ENCODE peak calls at places on chromosomes 6 and 20, in eight cellular contexts. U is progenitor cell of endocrine pancreas; N is OCI-LY7; Q is T-helper 2 cell; W is stimulated activated CD4-positive, alpha-beta T cell treated with anti-CD3 and anti-CD28 coated beads, Interleukin-15, amount 100 ng/mL, for 24 hours; B is stimulated activated naive B cell treated with anti-CD40 and anti-IgM and Interleukin-4, amounts not matched to agents 10 μg/mL and 1 μg/mL and 100 μg/mL, for 72 hours; D is H1; A is left ventricle myocardium superior. Z is an unnamed sample.

GRCh38 chr6:111685506-111685905 is 79.8 kb upstream of the TRAF3IP2 start:
- DNase-seq in W (no peak), N (no peak), B (no peak), Q (no peak), U (no peak), A (no peak), D (no peak), Z (no peak)

GRCh38 chr6:44431118-44431725 is 43.7 kb downstream of the CDC5L start:
- DNase-seq in W (peak), Q (peak), U (no peak), B (no peak), D (no peak), N (peak), A (no peak), Z (peak)

GRCh38 chr6:50091641-50092040 is 41.9 kb upstream of the DEFB112 start:
- DNase-seq in Q (no peak), B (no peak), N (no peak), W (no peak), A (no peak), D (no peak), U (no peak), Z (peak)

GRCh38 chr20:59063358-59064213 is 21.0 kb upstream of the PRELID3B start:
- DNase-seq in W (no peak), A (peak), D (no peak), U (no peak), N (no peak), Q (no peak), B (no peak), Z (peak)

GRCh38 chr6:31510007-31510406 is 12.1 kb downstream of the MICB start:
- DNase-seq in B (no peak), Q (no peak), D (no peak), N (no peak), A (no peak), U (no peak), W (no peak), Z (no peak)

GRCh38 chr6:51584163-51584562 is 503.2 kb downstream of the PKHD1 start:
- DNase-seq in N (no peak), D (no peak), W (no peak), A (no peak), U (no peak), B (no peak), Q (no peak), Z (no peak)

GRCh38 chr6:146545608-146546007 is 2.0 kb downstream of the RAB32 start:
- DNase-seq in D (no peak), U (no peak), W (no peak), A (no peak), N (no peak), B (no peak), Q (no peak), Z (peak)

GRCh38 chr20:34938466-34939163 is 17.0 kb downstream of the GSS start:
- DNase-seq in Q (no peak), U (no peak), B (no peak), W (no peak), A (peak), D (no peak), N (no peak), Z (no peak)

GRCh38 chr6:7424058-7424457 is 34.5 kb downstream of the RIOK1 start:
- DNase-seq in Q (no peak), N (no peak), A (no peak), W (no peak), U (no peak), B (no peak), D (no peak), Z (no peak)

GRCh38 chr6:131519670-131520436 is 53.2 kb upstream of the ARG1 start:
- DNase-seq in A (no peak), N (peak), Q (peak), U (no peak), D (peak), B (peak), W (peak), Z (peak)

GRCh38 chr20:50467618-50468373 is 42.4 kb upstream of the PTPN1 start:
- DNase-seq in Q (peak), W (peak), B (no peak), U (no peak), A (no peak), N (peak), D (no peak), Z (peak)

GRCh38 chr20:24364464-24364863 is 105.0 kb upstream of the SYNDIG1 start:
- DNase-seq in Q (no peak), B (no peak), D (no peak), N (no peak), W (no peak), A (no peak), U (no peak), Z (no peak)

GRCh38 chr6:140082867-140083297 is 708.4 kb upstream of the CITED2 start:
- DNase-seq in D (no peak), N (no peak), Q (no peak), B (no peak), A (no peak), U (no peak), W (no peak), Z (peak)

GRCh38 chr20:16486532-16486931 is 86.7 kb downstream of the KIF16B start:
- DNase-seq in D (no peak), Q (no peak), B (no peak), A (no peak), U (no peak), N (no peak), W (no peak), Z (no peak)

GRCh38 chr6:166405416-166405815 is 22.7 kb upstream of the MPC1 start:
- DNase-seq in D (no peak), U (no peak), W (no peak), A (no peak), Q (no peak), B (no peak), N (no peak), Z (no peak)

GRCh38 chr20:21099653-21100589 is 6.2 kb downstream of the LINC00237 start:
- DNase-seq in W (peak), D (peak), B (peak), U (no peak), Q (peak), A (peak), N (peak), Z (peak)

GRCh38 chr20:1881240-1881835 is 13.9 kb upstream of the SIRPA start:
- DNase-seq in B (no peak), N (no peak), Q (no peak), A (peak), W (no peak), D (no peak), U (no peak), Z (no peak)

GRCh38 chr6:45692021-45692420 is 314.3 kb upstream of the SUPT3H start:
- DNase-seq in D (no peak), Q (no peak), B (no peak), N (no peak), A (no peak), U (no peak), W (no peak), Z (no peak)

GRCh38 chr20:18263723-18264122 is 24.6 kb upstream of the ZNF133 start:
- DNase-seq in B (no peak), U (no peak), A (no peak), W (no peak), Q (no peak), D (no peak), N (no peak), Z (no peak)

GRCh38 chr6:14763616-14764015 is 482.3 kb upstream of the JARID2 start:
- DNase-seq in D (no peak), B (no peak), N (no peak), U (no peak), A (no peak), W (no peak), Q (no peak), Z (no peak)

GRCh38 chr20:47220161-47220582 is 136.3 kb downstream of the ZMYND8 start:
- DNase-seq in B (no peak), N (peak), U (no peak), W (peak), A (no peak), Q (peak), D (peak), Z (peak)

GRCh38 chr6:81897793-81898192 is 145.3 kb upstream of the TENT5A start:
- DNase-seq in D (no peak), Q (no peak), B (no peak), A (no peak), U (no peak), W (no peak), N (no peak), Z (peak)

GRCh38 chr6:30828027-30828962 is 56.0 kb upstream of the DDR1 start:
- DNase-seq in A (peak), D (peak), U (peak), B (peak), Q (peak), N (peak), W (peak), Z (peak)

GRCh38 chr20:51507357-51508036 is 35.0 kb downstream of the NFATC2 start:
- DNase-seq in U (no peak), Q (no peak), W (no peak), A (no peak), B (no peak), N (no peak), D (no peak), Z (no peak)

GRCh38 chr20:51024761-51025160 is 1.9 kb upstream of the KCNG1 start:
- DNase-seq in N (no peak), A (no peak), D (no peak), Q (no peak), B (no peak), U (no peak), W (no peak), Z (no peak)

GRCh38 chr20:37992802-37993538 is 40.3 kb downstream of the TTI1 start:
- DNase-seq in Q (peak), N (peak), A (peak), U (no peak), B (no peak), D (no peak), W (peak), Z (peak)

GRCh38 chr20:62780204-62780603 is 16.1 kb upstream of the MRGBP start:
- DNase-seq in U (no peak), Q (no peak), A (no peak), W (no peak), B (no peak), D (no peak), N (no peak), Z (no peak)

GRCh38 chr6:129096651-129097290 is 213.8 kb downstream of the LAMA2 start:
- DNase-seq in Q (no peak), D (no peak), U (no peak), A (no peak), B (no peak), N (no peak), W (no peak), Z (no peak)

GRCh38 chr6:16433338-16433737 is 195.0 kb downstream of the GMPR start:
- DNase-seq in A (no peak), U (no peak), Q (no peak), D (no peak), B (no peak), N (no peak), W (no peak), Z (no peak)

GRCh38 chr6:21402368-21402767 is 191.2 kb upstream of the SOX4 start:
- DNase-seq in W (peak), A (no peak), N (no peak), B (no peak), Q (peak), D (no peak), U (no peak), Z (peak)

GRCh38 chr6:33768644-33769120 is 20.2 kb downstream of the LEMD2 start:
- DNase-seq in W (peak), N (peak), Q (peak), D (peak), B (peak), U (peak), A (peak), Z (peak)

GRCh38 chr20:10125757-10126156 is 91.0 kb downstream of the ANKEF1 start:
- DNase-seq in U (no peak), W (no peak), B (no peak), N (no peak), D (no peak), A (no peak), Q (no peak), Z (peak)

GRCh38 chr6:108768176-108768555 is 80.1 kb upstream of the ARMC2 start:
- DNase-seq in Q (no peak), W (no peak), D (peak), A (no peak), B (no peak), N (no peak), U (no peak), Z (no peak)

GRCh38 chr20:57921701-57922482 is 212.1 kb upstream of the PMEPA1 start:
- DNase-seq in W (no peak), B (no peak), A (no peak), N (no peak), Q (no peak), D (no peak), U (no peak), Z (no peak)